ENCODE peak calls at places on chromosomes 4 and X, in four cellular contexts. I, Q, R and F are unnamed samples.

GRCh38 chrX:17022205-17022604 is 75.7 kb downstream of the REPS2 start:
- DNase-seq in I (no peak), Q (peak), R (no peak), F (no peak)

GRCh38 chrX:119573840-119574393 is 446 bp upstream of the UBE2A start:
- DNase-seq in I (peak), Q (peak), R (no peak), F (peak)

GRCh38 chr4:71709961-71710360 is 73.9 kb downstream of the GC start:
- DNase-seq in I (no peak), Q (peak), R (no peak), F (no peak)

GRCh38 chrX:134733595-134733994 is 75.3 kb upstream of the PLAC1 start:
- DNase-seq in I (no peak), Q (no peak), R (no peak), F (no peak)

GRCh38 chrX:19687395-19687794 is 172.1 kb upstream of the MAP3K15 start:
- DNase-seq in I (no peak), Q (no peak), R (no peak), F (no peak)

GRCh38 chrX:136457303-136457917 is 30.3 kb upstream of the BRS3 start:
- DNase-seq in I (no peak), Q (no peak), R (no peak), F (no peak)

GRCh38 chrX:33204889-33205288 is 6.5 kb downstream of the DMD start:
- DNase-seq in I (no peak), Q (no peak), R (no peak), F (no peak)

GRCh38 chr4:184288451-184289178 is 70.9 kb upstream of the ENPP6 start:
- DNase-seq in I (no peak), Q (no peak), R (no peak), F (peak)

GRCh38 chr4:1833307-1834046 is 22.5 kb downstream of the LETM1 start:
- DNase-seq in I (no peak), Q (no peak), R (no peak), F (peak)

GRCh38 chr4:16524911-16525574 is 298.8 kb upstream of the TAPT1 start:
- DNase-seq in I (no peak), Q (peak), R (no peak), F (no peak)

GRCh38 chr4:7412586-7412975 is 22.1 kb downstream of the PSAPL1 start:
- DNase-seq in I (peak), Q (no peak), R (no peak), F (no peak)

GRCh38 chr4:21596521-21596920 is 352.1 kb downstream of the KCNIP4 start:
- DNase-seq in I (no peak), Q (no peak), R (no peak), F (no peak)

GRCh38 chr4:70705146-70705855 is 16.5 kb upstream of the RUFY3 start:
- DNase-seq in I (peak), Q (peak), R (peak), F (peak)
- TF ChIP-seq CTCF in I (no peak), Q (no peak), R (no peak), F (no peak)

GRCh38 chr4:74364649-74365491 is at the start of gene EREG:
- DNase-seq in I (no peak), Q (peak), R (no peak), F (peak)
- H3K4me3 ChIP-seq in I (peak), Q (peak), R (no peak), F (peak)

DNA sequence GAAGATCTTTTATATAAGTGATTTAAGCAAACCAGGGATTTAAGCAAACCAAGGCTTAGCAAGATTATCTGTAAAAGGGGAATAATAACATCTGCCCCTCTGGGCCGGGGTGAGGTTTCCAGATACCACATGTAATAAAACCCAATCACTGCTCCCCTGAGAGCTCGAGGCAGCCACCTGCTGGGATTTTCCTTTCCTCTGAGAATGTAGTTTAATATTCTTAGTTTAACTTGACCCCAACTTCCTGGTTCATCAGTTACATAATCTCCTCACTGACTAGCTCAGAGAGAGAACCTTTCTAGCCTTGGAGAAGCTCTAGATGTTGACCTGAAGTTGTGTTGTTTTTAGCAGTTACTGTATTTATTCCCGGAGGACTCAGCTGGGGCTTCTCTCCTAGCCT is 322.4 kb downstream of the ARHGAP10 start:
- DNase-seq in I (no peak), Q (no peak), R (peak), F (peak)
- TF ChIP-seq CTCF in I (no peak), Q (no peak), R (no peak), F (no peak)

GRCh38 chrX:150540965-150541364 is 27.5 kb upstream of the MTM1 start:
- DNase-seq in I (no peak), Q (no peak), R (no peak), F (no peak)
- H3K4me3 ChIP-seq in I (no peak), Q (no peak), R (no peak), F (no peak)

DNA sequence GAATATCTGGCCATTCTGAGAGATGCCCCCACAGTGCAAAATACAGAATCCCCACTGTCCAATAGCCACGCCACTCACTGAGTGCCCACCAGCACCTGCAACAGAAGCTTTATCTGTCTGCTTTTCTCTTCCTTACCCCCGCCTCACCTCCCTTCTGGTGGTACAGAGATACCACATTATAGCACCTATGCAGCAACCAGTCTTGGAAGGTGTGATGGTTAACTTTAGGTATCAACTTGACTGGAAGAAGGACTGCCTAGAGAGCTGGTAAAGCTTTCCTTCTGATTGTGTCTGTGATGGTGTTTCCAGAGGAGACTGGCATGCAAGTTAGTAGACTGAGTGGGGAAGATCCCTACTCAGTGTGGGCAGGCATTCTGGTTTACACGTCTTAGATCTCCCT is 61.8 kb upstream of the TXK start:
- DNase-seq in I (no peak), Q (no peak), R (no peak), F (peak)
- TF ChIP-seq CTCF in I (no peak), Q (no peak), R (no peak), F (no peak)

GRCh38 chrX:68402094-68402493 is 31.2 kb downstream of the OPHN1 start:
- DNase-seq in I (no peak), Q (no peak), R (no peak), F (no peak)

GRCh38 chrX:68398286-68398685 is 35.0 kb downstream of the OPHN1 start:
- DNase-seq in I (no peak), Q (no peak), R (no peak), F (no peak)

GRCh38 chrX:68396953-68397352 is 36.3 kb downstream of the OPHN1 start:
- DNase-seq in I (no peak), Q (no peak), R (no peak), F (no peak)
- H3K4me3 ChIP-seq in I (no peak), Q (no peak), R (no peak), F (no peak)

GRCh38 chr4:77430847-77431246 is 174.8 kb upstream of the CXCL13 start:
- DNase-seq in I (no peak), Q (no peak), R (no peak), F (no peak)
- TF ChIP-seq CTCF in I (no peak), Q (peak), R (peak), F (no peak)

GRCh38 chr4:76253511-76253910 is 2.0 kb downstream of the FAM47E start:
- DNase-seq in I (no peak), Q (no peak), R (no peak), F (no peak)

GRCh38 chr4:76246852-76247251 is 4.7 kb upstream of the FAM47E start:
- DNase-seq in I (no peak), Q (no peak), R (no peak), F (no peak)

GRCh38 chr4:76251448-76252270 is at the start of gene FAM47E:
- DNase-seq in I (peak), Q (peak), R (no peak), F (no peak)

GRCh38 chr4:76252271-76252653 is 741 bp downstream of the FAM47E start:
- DNase-seq in I (no peak), Q (no peak), R (no peak), F (no peak)

DNA sequence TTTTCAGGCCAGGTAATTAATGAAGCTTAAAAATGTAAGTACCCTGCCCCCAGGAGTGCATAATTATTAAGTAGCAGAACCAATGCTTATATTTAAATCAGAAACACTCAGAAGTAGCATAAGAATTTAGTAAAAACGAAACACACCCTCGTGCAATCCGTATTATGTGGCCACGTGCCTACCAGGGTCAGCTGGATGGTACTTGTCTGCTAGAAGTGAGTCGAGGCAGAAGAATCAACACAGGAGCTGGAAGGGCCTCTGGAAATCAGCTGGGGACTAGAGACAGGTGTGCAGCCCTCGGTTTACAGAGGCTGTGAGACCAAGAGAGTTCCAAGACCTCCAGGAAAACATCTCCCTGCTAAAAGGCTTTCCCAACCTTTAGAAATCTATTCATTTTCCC is 559 bp upstream of the FAM47E start:
- DNase-seq in I (no peak), Q (no peak), R (no peak), F (no peak)
- H3K4me3 ChIP-seq in I (peak), Q (peak), R (no peak), F (no peak)

DNA sequence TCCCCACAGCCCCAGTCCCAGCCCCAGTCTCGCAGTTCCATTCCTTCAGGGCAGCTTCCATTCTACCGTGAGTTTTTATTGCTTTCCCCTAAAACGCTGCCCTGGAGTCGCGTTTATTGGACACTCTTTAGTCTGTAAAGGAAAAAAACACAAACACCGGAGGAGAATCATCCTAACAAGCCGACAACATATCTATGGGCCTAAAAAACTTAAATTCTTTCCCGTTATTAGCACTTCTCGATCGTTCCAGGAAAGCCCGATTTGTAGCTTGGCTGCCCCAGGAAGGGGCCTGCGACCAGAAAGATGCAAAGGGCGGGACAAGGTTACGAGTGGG is 178.5 kb downstream of the CBR4 start:
- DNase-seq in I (no peak), Q (no peak), R (no peak), F (no peak)
- TF ChIP-seq CTCF in I (no peak), Q (no peak), R (no peak), F (no peak)